ENCODE peak calls at places on chromosomes 1 and 21, in four cellular contexts. One of them, this sample, is unnamed. For H3K4me1, the result is how much of the 10 kb centered on the place peaks cover.

GRCh38 chr1:3304255-3304654 is 150.2 kb upstream of the ARHGEF16 start:
- DNase-seq in neural progenitor cell: no peak
- DNase-seq in effector memory CD4-positive, alpha-beta T cell: no peak
- DNase-seq in IMR-90: no peak
- DNase-seq in this sample: no peak

GRCh38 chr1:110119843-110120242 is 7.6 kb downstream of the UBL4B start:
- DNase-seq in neural progenitor cell: no peak
- DNase-seq in effector memory CD4-positive, alpha-beta T cell: no peak
- DNase-seq in IMR-90: no peak
- DNase-seq in this sample: no peak

GRCh38 chr1:25819496-25820246 is at the start of gene MTFR1L:
- DNase-seq in effector memory CD4-positive, alpha-beta T cell: peak
- DNase-seq in neural progenitor cell: peak
- DNase-seq in IMR-90: peak
- DNase-seq in this sample: no peak

GRCh38 chr1:178275083-178275482 is 181.2 kb downstream of the RASAL2 start:
- DNase-seq in neural progenitor cell: no peak
- DNase-seq in IMR-90: peak
- DNase-seq in effector memory CD4-positive, alpha-beta T cell: no peak
- DNase-seq in this sample: no peak

GRCh38 chr1:94743866-94744265 is 76.3 kb upstream of the SLC44A3 start:
- DNase-seq in neural progenitor cell: no peak
- DNase-seq in effector memory CD4-positive, alpha-beta T cell: no peak
- DNase-seq in IMR-90: peak
- DNase-seq in this sample: no peak

GRCh38 chr1:47782414-47783165 is 214.6 kb downstream of the TRABD2B start:
- DNase-seq in neural progenitor cell: no peak
- DNase-seq in effector memory CD4-positive, alpha-beta T cell: no peak
- DNase-seq in IMR-90: no peak
- DNase-seq in this sample: no peak

GRCh38 chr1:201329286-201329685 is 46.0 kb downstream of the PKP1 start:
- DNase-seq in IMR-90: peak
- DNase-seq in effector memory CD4-positive, alpha-beta T cell: no peak
- DNase-seq in neural progenitor cell: no peak
- DNase-seq in this sample: no peak

GRCh38 chr1:31811605-31812004 is 4.2 kb downstream of the SPOCD1 start:
- DNase-seq in effector memory CD4-positive, alpha-beta T cell: no peak
- DNase-seq in IMR-90: peak
- DNase-seq in neural progenitor cell: peak
- DNase-seq in this sample: no peak

GRCh38 chr1:185419718-185420117 is 102.7 kb upstream of the IVNS1ABP start:
- DNase-seq in neural progenitor cell: no peak
- DNase-seq in IMR-90: no peak
- DNase-seq in effector memory CD4-positive, alpha-beta T cell: no peak
- DNase-seq in this sample: no peak

GRCh38 chr1:20359451-20360330 is 69.0 kb downstream of the VWA5B1 start:
- DNase-seq in effector memory CD4-positive, alpha-beta T cell: no peak
- DNase-seq in IMR-90: no peak
- DNase-seq in neural progenitor cell: no peak
- DNase-seq in this sample: no peak

GRCh38 chr1:33872681-33873080 is 8.8 kb downstream of the HMGB4 start:
- DNase-seq in IMR-90: no peak
- DNase-seq in effector memory CD4-positive, alpha-beta T cell: no peak
- DNase-seq in neural progenitor cell: peak
- DNase-seq in this sample: no peak

GRCh38 chr1:34800214-34800613 is 7.4 kb downstream of the GJA4 start:
- DNase-seq in IMR-90: peak
- DNase-seq in neural progenitor cell: no peak
- DNase-seq in effector memory CD4-positive, alpha-beta T cell: no peak
- DNase-seq in this sample: no peak

GRCh38 chr21:27532081-27532480 is 565.2 kb upstream of the ADAMTS5 start:
- DNase-seq in effector memory CD4-positive, alpha-beta T cell: no peak
- DNase-seq in neural progenitor cell: no peak
- DNase-seq in IMR-90: peak
- DNase-seq in this sample: no peak

GRCh38 chr1:8133190-8133589 is 107.1 kb upstream of the ERRFI1 start:
- DNase-seq in neural progenitor cell: no peak
- DNase-seq in effector memory CD4-positive, alpha-beta T cell: no peak
- DNase-seq in IMR-90: no peak
- DNase-seq in this sample: no peak

GRCh38 chr1:112026018-112026417 is 36.5 kb upstream of the KCND3 start:
- DNase-seq in IMR-90: no peak
- DNase-seq in effector memory CD4-positive, alpha-beta T cell: no peak
- DNase-seq in neural progenitor cell: no peak
- DNase-seq in this sample: no peak

GRCh38 chr1:15476927-15477326 is 1.0 kb downstream of the CELA2B start:
- DNase-seq in IMR-90: no peak
- DNase-seq in neural progenitor cell: no peak
- DNase-seq in effector memory CD4-positive, alpha-beta T cell: no peak
- DNase-seq in this sample: no peak

GRCh38 chr1:30977105-30977504 is 68.5 kb upstream of the SDC3 start:
- DNase-seq in effector memory CD4-positive, alpha-beta T cell: no peak
- DNase-seq in IMR-90: peak
- DNase-seq in neural progenitor cell: no peak
- DNase-seq in this sample: no peak

GRCh38 chr1:201706109-201706508 is 122.8 kb upstream of the IPO9 start:
- DNase-seq in effector memory CD4-positive, alpha-beta T cell: no peak
- DNase-seq in IMR-90: no peak
- DNase-seq in neural progenitor cell: no peak
- DNase-seq in this sample: no peak

GRCh38 chr1:222073307-222073995 is 331.6 kb upstream of the DUSP10 start:
- DNase-seq in IMR-90: peak
- DNase-seq in effector memory CD4-positive, alpha-beta T cell: no peak
- DNase-seq in neural progenitor cell: no peak
- DNase-seq in this sample: no peak

GRCh38 chr1:1361982-1362423 is 3.6 kb upstream of the MXRA8 start:
- DNase-seq in IMR-90: peak
- DNase-seq in neural progenitor cell: no peak
- DNase-seq in effector memory CD4-positive, alpha-beta T cell: no peak
- DNase-seq in this sample: no peak

GRCh38 chr1:24413350-24414163 is at the start of gene STPG1:
- DNase-seq in neural progenitor cell: peak
- DNase-seq in effector memory CD4-positive, alpha-beta T cell: peak
- DNase-seq in IMR-90: peak
- DNase-seq in this sample: peak

GRCh38 chr1:225146478-225146877 is 217.0 kb downstream of the DNAH14 start:
- DNase-seq in effector memory CD4-positive, alpha-beta T cell: no peak
- DNase-seq in neural progenitor cell: peak
- DNase-seq in IMR-90: no peak
- DNase-seq in this sample: no peak

GRCh38 chr1:36384542-36385409 is 948 bp downstream of the STK40 start:
- DNase-seq in neural progenitor cell: peak
- DNase-seq in effector memory CD4-positive, alpha-beta T cell: peak
- DNase-seq in IMR-90: no peak
- DNase-seq in this sample: no peak
- H3K4me1 ChIP-seq in neural progenitor cell: under half
- H3K4me1 ChIP-seq in effector memory CD4-positive, alpha-beta T cell: under half
- H3K4me1 ChIP-seq in IMR-90: under half
- H3K4me1 ChIP-seq in this sample: under half

DNA sequence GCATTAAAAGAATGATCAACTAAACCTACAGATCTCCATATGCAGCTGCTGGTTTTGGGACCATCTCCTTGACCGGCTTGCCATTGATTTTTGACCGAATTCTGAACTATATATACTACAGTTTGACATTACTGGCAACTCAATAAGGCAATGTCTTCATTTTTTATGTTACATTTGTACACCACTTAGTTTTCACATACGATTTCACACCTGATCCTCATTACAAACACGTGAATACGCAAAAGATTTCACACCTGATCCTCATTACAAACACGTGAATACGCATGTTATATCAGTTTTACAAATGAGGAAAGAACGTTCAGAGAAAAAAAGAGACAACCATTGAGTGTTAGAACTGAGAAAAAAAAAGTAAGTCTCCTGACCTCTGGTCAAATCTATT is 1.1 kb downstream of the SASS6 start:
- DNase-seq in neural progenitor cell: no peak
- DNase-seq in effector memory CD4-positive, alpha-beta T cell: no peak
- DNase-seq in IMR-90: no peak
- DNase-seq in this sample: no peak
- H3K4me3 ChIP-seq in neural progenitor cell: peak
- H3K4me3 ChIP-seq in effector memory CD4-positive, alpha-beta T cell: no peak
- H3K4me3 ChIP-seq in IMR-90: peak
- H3K4me3 ChIP-seq in this sample: peak

GRCh38 chr1:208288495-208288894 is 44.3 kb upstream of the PLXNA2 start:
- DNase-seq in neural progenitor cell: no peak
- DNase-seq in effector memory CD4-positive, alpha-beta T cell: no peak
- DNase-seq in IMR-90: no peak
- DNase-seq in this sample: no peak

GRCh38 chr1:208298593-208299233 is 54.5 kb upstream of the PLXNA2 start:
- DNase-seq in effector memory CD4-positive, alpha-beta T cell: no peak
- DNase-seq in IMR-90: no peak
- DNase-seq in neural progenitor cell: no peak
- DNase-seq in this sample: no peak

GRCh38 chr1:208291923-208292711 is 47.9 kb upstream of the PLXNA2 start:
- DNase-seq in effector memory CD4-positive, alpha-beta T cell: no peak
- DNase-seq in IMR-90: no peak
- DNase-seq in neural progenitor cell: no peak
- DNase-seq in this sample: no peak

DNA sequence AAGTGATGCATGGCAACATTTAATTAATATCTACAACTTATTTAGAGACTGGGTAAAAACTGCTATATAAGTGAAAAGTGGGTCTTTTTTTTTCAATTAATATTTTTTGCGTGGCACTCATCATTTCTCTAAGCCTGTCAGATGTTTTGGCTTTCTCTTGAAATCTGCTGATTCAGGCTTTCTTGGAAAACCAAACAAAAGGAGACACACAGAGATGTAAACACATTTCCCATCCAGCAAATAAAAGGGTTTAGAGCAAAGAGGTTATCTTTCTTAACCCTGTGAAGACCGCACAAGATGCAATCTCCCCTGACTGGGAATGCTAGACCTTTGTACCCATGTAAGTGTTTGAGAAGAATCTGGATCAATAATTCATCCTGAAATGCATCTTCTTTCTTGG is 48.7 kb upstream of the PLXNA2 start:
- DNase-seq in effector memory CD4-positive, alpha-beta T cell: no peak
- DNase-seq in IMR-90: no peak
- DNase-seq in neural progenitor cell: no peak
- DNase-seq in this sample: no peak
- H3K27ac ChIP-seq in effector memory CD4-positive, alpha-beta T cell: no peak
- H3K27ac ChIP-seq in IMR-90: no peak
- H3K27ac ChIP-seq in neural progenitor cell: no peak
- H3K27ac ChIP-seq in this sample: no peak

DNA sequence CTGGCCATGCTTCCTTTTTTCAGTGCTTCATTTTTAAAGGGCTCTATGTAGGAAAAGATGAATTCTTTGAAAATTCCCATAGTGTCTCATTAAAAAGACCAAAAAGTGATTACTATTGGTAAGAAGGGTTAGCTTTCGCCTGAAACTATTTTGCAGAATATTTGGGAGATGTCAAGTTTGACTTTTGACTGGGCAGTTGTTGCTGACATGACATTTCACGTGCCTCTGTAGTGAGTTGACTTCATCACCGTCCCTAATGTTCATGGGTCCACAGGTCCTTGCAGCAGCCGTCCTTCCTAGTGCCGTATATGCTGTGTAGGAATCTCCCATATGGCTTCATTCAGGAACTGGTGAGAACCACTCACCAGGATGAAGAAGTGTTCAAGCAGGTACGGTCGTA is 88.7 kb upstream of the KIF1B start:
- DNase-seq in IMR-90: no peak
- DNase-seq in neural progenitor cell: no peak
- DNase-seq in effector memory CD4-positive, alpha-beta T cell: no peak
- DNase-seq in this sample: no peak
- H3K4me1 ChIP-seq in IMR-90: under half
- H3K4me1 ChIP-seq in neural progenitor cell: under half
- H3K4me1 ChIP-seq in effector memory CD4-positive, alpha-beta T cell: under half
- H3K4me1 ChIP-seq in this sample: under half

GRCh38 chr21:23886828-23887708 is 1720.2 kb downstream of the MRPL39 start:
- DNase-seq in neural progenitor cell: no peak
- DNase-seq in IMR-90: no peak
- DNase-seq in effector memory CD4-positive, alpha-beta T cell: no peak
- DNase-seq in this sample: no peak
- H3K4me3 ChIP-seq in neural progenitor cell: no peak
- H3K4me3 ChIP-seq in IMR-90: no peak
- H3K4me3 ChIP-seq in effector memory CD4-positive, alpha-beta T cell: peak
- H3K4me3 ChIP-seq in this sample: no peak